ENCODE peak calls at places on chromosomes 4 and X, in five cellular contexts. H is ovary, S is A549, J is tibial nerve, V is heart left ventricle. Q is an unnamed sample.

GRCh38 chr4:6427439-6428090 is 44.8 kb downstream of the PPP2R2C start:
- DNase-seq in H (no peak), S (no peak), V (no peak), J (no peak), Q (no peak)

GRCh38 chr4:126800723-126801191 is 832.0 kb upstream of the INTU start:
- DNase-seq in H (no peak), J (no peak), S (no peak), V (no peak), Q (no peak)

GRCh38 chr4:136329042-136329662 is 1203.1 kb downstream of the PCDH18 start:
- DNase-seq in V (no peak), J (no peak), S (no peak), H (no peak), Q (no peak)

GRCh38 chrX:826448-826847 is 195.9 kb downstream of the SHOX start:
- DNase-seq in H (no peak), S (no peak), V (no peak), J (no peak), Q (no peak)

GRCh38 chr4:113499696-113500095 is 261.8 kb downstream of the CAMK2D start:
- DNase-seq in J (no peak), H (no peak), S (no peak), V (no peak), Q (no peak)

GRCh38 chr4:139633661-139634060 is 32.0 kb upstream of the MGST2 start:
- DNase-seq in H (peak; percentile 48), V (no peak), J (peak; percentile 18), S (peak; percentile 17), Q (no peak)

GRCh38 chrX:77087529-77088169 is 359.5 kb upstream of the FGF16 start:
- DNase-seq in J (peak; percentile 74), H (peak; percentile 33), V (no peak), S (no peak), Q (no peak)

GRCh38 chr4:177371452-177371851 is 61.8 kb downstream of the NEIL3 start:
- DNase-seq in J (no peak), V (no peak), S (no peak), H (no peak), Q (no peak)

GRCh38 chr4:174554329-174554728 is 32.0 kb upstream of the HPGD start:
- DNase-seq in V (no peak), J (no peak), S (no peak), H (no peak), Q (no peak)

GRCh38 chr4:47195706-47196105 is 164.3 kb downstream of the GABRB1 start:
- DNase-seq in J (no peak), S (no peak), H (no peak), V (no peak), Q (no peak)

GRCh38 chrX:28701222-28701621 is 114.0 kb downstream of the IL1RAPL1 start:
- DNase-seq in H (no peak), J (no peak), S (no peak), V (no peak), Q (no peak)

GRCh38 chr4:27318740-27319139 is 458.1 kb downstream of the STIM2 start:
- DNase-seq in H (no peak), J (no peak), S (peak; percentile 4), V (no peak), Q (peak; percentile 30)

GRCh38 chr4:89745708-89746107 is 91.3 kb downstream of the SNCA start:
- DNase-seq in S (no peak), V (no peak), J (no peak), H (no peak), Q (no peak)

GRCh38 chr4:98613453-98614075 is 44.8 kb downstream of the TSPAN5 start:
- DNase-seq in S (no peak), V (no peak), J (no peak), H (no peak), Q (no peak)

GRCh38 chr4:96736352-96736889 is 896.5 kb downstream of the PDHA2 start:
- DNase-seq in S (peak; percentile 2), V (no peak), H (no peak), J (no peak), Q (no peak)

GRCh38 chr4:37648084-37648817 is 37.9 kb downstream of the RELL1 start:
- DNase-seq in H (peak; percentile 71), J (peak; percentile 52), S (peak; percentile 58), V (no peak), Q (peak; percentile 18)

GRCh38 chrX:115297189-115297588 is 7.7 kb downstream of the LUZP4 start:
- DNase-seq in V (no peak), H (no peak), S (no peak), J (no peak), Q (no peak)

GRCh38 chr4:2962614-2963184 is 507 bp downstream of the NOP14 start:
- DNase-seq in J (peak; percentile 20), H (no peak), V (no peak), S (no peak), Q (peak; percentile 81)

GRCh38 chrX:56986138-56986537 is 9.2 kb downstream of the SPIN3 start:
- DNase-seq in J (no peak), S (no peak), V (no peak), H (no peak), Q (no peak)

DNA sequence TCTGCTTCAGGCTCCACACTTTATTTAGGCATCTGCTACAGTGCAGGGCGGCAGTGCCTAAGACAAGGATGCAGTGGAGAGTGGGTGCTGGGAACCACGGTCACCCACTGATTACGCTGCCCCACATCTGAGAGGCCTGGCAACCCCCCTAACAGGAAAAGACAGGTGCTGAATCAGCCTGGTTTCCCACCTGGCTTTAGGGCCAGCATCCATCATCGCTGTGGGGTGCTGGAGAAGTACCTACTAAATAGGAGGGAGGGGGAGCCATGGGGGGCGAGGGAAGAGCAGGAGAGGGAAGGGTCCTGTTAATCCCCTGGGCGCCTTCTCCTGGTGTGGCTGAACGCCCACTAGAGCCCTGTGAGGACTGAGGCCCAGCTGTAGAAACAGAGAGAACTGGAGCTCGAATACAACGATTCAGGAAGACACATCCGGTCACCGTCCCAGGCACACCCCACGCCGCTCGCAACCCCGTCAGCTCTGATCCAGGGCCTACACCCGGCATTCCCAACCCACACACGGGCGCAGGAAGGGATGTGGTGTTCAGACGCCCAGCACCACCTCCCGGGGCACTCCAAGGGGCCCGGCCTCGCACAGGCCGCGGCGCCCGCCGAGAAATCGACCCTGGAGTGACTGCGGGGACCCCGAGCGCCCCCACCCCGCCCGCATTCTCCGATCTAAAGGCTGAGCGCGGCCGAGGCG is 554 bp downstream of the DCTD start:
- DNase-seq in S (peak; percentile 20), V (peak; percentile 82), H (peak; percentile 70), J (peak; percentile 47), Q (peak; percentile 65)
- TF ChIP-seq POLR2A in S (no peak), V (no peak), H (no peak), J (no peak), Q (no peak)

GRCh38 chrX:11757729-11758399 is at the start of gene MSL3:
- DNase-seq in S (peak; percentile 31), H (peak; percentile 60), J (peak; percentile 7), V (peak; percentile 74), Q (peak; percentile 79)
- TF ChIP-seq POLR2A in S (peak; percentile 72), H (no peak), J (peak; percentile 21), V (no peak), Q (peak; percentile 35)

DNA sequence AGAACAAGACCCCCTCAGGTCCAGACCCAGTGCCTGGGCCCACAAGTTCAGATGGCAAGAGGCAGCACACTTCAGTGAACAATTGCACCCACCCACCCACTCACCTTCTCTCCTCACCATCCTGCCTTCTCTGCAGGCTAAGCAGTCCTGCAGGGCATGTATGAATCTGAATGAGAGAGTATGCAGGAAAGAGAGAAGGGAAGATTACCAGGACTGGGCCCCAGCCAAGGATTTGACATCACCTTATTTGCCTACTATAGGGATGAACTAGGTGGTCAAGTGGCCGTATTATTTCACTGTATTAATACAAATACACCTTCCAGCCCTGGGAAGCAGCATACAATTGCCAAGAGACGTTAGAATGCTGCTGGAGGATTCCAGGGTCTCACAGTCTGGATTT is 2.1 kb upstream of the ZNF141 start:
- DNase-seq in J (no peak), S (no peak), V (no peak), H (peak; percentile 24), Q (no peak)
- TF ChIP-seq POLR2A in J (no peak), S (no peak), V (no peak), H (no peak), Q (no peak)

GRCh38 chrX:154490414-154491083 is at the start of gene SLC10A3:
- DNase-seq in V (peak; percentile 97), H (peak; percentile 93), S (peak; percentile 89), J (peak; percentile 74), Q (peak; percentile 97)
- TF ChIP-seq POLR2A in V (peak; percentile 87), H (peak; percentile 78), S (peak; percentile 90), J (peak; percentile 86), Q (peak; percentile 81)

GRCh38 chr4:36088542-36088941 is 155.8 kb downstream of the ARAP2 start:
- DNase-seq in V (no peak), H (no peak), S (no peak), J (no peak), Q (no peak)
- TF ChIP-seq POLR2A in V (no peak), H (no peak), S (no peak), J (no peak), Q (no peak)

GRCh38 chrX:154436597-154437397 is at the start of gene GDI1:
- DNase-seq in S (peak; percentile 58), J (no peak), V (peak; percentile 82), H (peak; percentile 56), Q (peak; percentile 84)
- TF ChIP-seq POLR2A in S (peak; percentile 71), J (peak; percentile 59), V (no peak), H (peak; percentile 55), Q (peak; percentile 27)

DNA sequence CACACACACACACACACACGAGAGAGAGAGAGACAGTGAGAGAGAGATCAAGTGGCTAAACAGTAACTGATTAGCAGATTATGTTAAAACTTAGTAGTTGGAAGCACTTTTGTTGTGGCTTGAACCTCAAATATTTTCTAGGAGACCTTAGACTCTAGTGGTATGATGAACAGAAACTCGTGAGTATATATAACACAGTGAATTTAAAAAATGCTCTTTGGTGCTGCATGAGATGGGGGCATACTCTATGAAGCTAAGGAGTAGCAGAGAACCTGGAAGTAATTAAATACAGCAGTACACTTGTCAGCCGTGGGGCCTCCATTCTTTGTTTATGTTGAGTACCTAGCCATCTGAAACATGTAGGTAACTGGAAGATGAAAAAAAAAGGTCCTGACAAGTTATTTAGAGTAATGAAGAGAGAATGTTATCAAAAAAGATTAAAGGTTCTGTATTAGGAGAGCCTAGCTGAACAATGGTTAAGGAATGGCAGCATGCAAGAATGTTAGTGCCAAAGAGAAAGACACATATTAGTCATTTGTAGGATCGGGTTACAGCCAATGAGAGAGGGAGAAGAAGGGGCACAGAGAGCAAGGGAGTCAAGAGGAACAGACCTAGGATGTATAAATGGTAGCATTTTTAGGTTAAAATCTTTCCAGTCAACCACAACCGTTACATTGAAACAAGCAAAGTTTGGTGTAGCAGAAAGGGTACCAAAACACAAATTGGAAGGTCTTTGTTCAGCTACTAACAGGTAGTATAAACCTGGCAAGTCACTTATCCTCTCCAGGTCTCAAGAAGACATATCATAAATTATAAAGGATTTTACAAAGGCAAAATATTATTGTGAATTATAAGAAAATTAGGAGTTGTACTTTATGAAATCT is 316.7 kb upstream of the DIPK2B start:
- DNase-seq in J (no peak), S (no peak), V (no peak), H (no peak), Q (no peak)
- TF ChIP-seq POLR2A in J (no peak), S (no peak), V (no peak), H (no peak), Q (no peak)